ENCODE peak calls at places on chromosomes 6 and 20, in five cellular contexts. N, D, J, U and V are unnamed samples.

GRCh38 chr6:137271245-137272183 is 52.3 kb upstream of the IFNGR1 start:
- DNase-seq in N (peak; percentile 39), D (peak; percentile 65), J (peak; percentile 21), U (no peak), V (no peak)

GRCh38 chr20:3923818-3924217 is 34.6 kb downstream of the PANK2 start:
- DNase-seq in N (no peak), D (peak; percentile 50), J (no peak), U (no peak), V (no peak)

GRCh38 chr6:7440476-7440875 is 50.9 kb downstream of the RIOK1 start:
- DNase-seq in N (no peak), D (peak; percentile 32), J (no peak), U (no peak), V (no peak)

GRCh38 chr6:161117329-161117707 is 125.7 kb downstream of the MAP3K4 start:
- DNase-seq in N (no peak), D (no peak), J (peak; percentile 19), U (no peak), V (no peak)

GRCh38 chr6:45902984-45903383 is 112.7 kb downstream of the CLIC5 start:
- DNase-seq in N (no peak), D (no peak), J (no peak), U (no peak), V (no peak)

GRCh38 chr20:53660078-53660909 is 66.7 kb upstream of the ZNF217 start:
- DNase-seq in N (no peak), D (peak; percentile 24), J (no peak), U (no peak), V (peak; percentile 37)

GRCh38 chr6:3389390-3390167 is 67.3 kb downstream of the SLC22A23 start:
- DNase-seq in N (no peak), D (no peak), J (no peak), U (no peak), V (no peak)

GRCh38 chr6:90226257-90226656 is 70.4 kb downstream of the BACH2 start:
- DNase-seq in N (no peak), D (peak; percentile 31), J (no peak), U (no peak), V (no peak)

GRCh38 chr6:66522864-66523263 is 815.8 kb upstream of the EYS start:
- DNase-seq in N (no peak), D (no peak), J (no peak), U (no peak), V (no peak)

GRCh38 chr6:48135352-48136084 is 24.5 kb upstream of the PTCHD4 start:
- DNase-seq in N (no peak), D (peak; percentile 80), J (peak; percentile 64), U (no peak), V (no peak)

GRCh38 chr6:33777716-33778474 is 11.0 kb downstream of the LEMD2 start:
- DNase-seq in N (no peak), D (no peak), J (no peak), U (no peak), V (no peak)

GRCh38 chr6:81806793-81807565 is 54.5 kb upstream of the TENT5A start:
- DNase-seq in N (no peak), D (no peak), J (peak; percentile 43), U (no peak), V (no peak)

GRCh38 chr6:51289041-51289440 is 470.4 kb downstream of the TFAP2B start:
- DNase-seq in N (no peak), D (no peak), J (no peak), U (no peak), V (no peak)

GRCh38 chr6:138403801-138404665 is at the start of gene HEBP2:
- DNase-seq in N (peak; percentile 94), D (peak; percentile 84), J (peak; percentile 98), U (peak; percentile 92), V (peak; percentile 99)

GRCh38 chr20:50295345-50295744 is 104.7 kb downstream of the CEBPB start:
- DNase-seq in N (no peak), D (no peak), J (no peak), U (no peak), V (no peak)

GRCh38 chr6:148979006-148979901 is 232.4 kb downstream of the UST start:
- DNase-seq in N (no peak), D (no peak), J (no peak), U (no peak), V (no peak)

GRCh38 chr6:163565140-163565539 is 150.6 kb downstream of the QKI start:
- DNase-seq in N (no peak), D (peak; percentile 84), J (no peak), U (no peak), V (no peak)

GRCh38 chr6:40474937-40475336 is 112.2 kb downstream of the LRFN2 start:
- DNase-seq in N (no peak), D (no peak), J (no peak), U (no peak), V (no peak)

GRCh38 chr6:166584046-166584679 is 2.3 kb downstream of the RAMACL start:
- DNase-seq in N (no peak), D (no peak), J (no peak), U (no peak), V (no peak)

GRCh38 chr6:158011980-158012566 is 30.4 kb downstream of the SYNJ2 start:
- DNase-seq in N (no peak), D (no peak), J (no peak), U (no peak), V (no peak)

GRCh38 chr6:37806213-37806612 is 13.3 kb upstream of the ZFAND3 start:
- DNase-seq in N (no peak), D (no peak), J (no peak), U (no peak), V (no peak)

GRCh38 chr6:152723398-152723797 is 25.7 kb downstream of the MYCT1 start:
- DNase-seq in N (no peak), D (no peak), J (no peak), U (no peak), V (no peak)

GRCh38 chr20:5863040-5863811 is 87.1 kb downstream of the TRMT6 start:
- DNase-seq in N (no peak), D (peak; percentile 60), J (no peak), U (no peak), V (no peak)

GRCh38 chr6:6397842-6398241 is 77.4 kb upstream of the F13A1 start:
- DNase-seq in N (no peak), D (no peak), J (no peak), U (no peak), V (no peak)

GRCh38 chr6:165034271-165034741 is 275.1 kb downstream of the C6orf118 start:
- DNase-seq in N (no peak), D (peak; percentile 76), J (no peak), U (no peak), V (no peak)

GRCh38 chr20:45330476-45330875 is 17.7 kb downstream of the SDC4 start:
- DNase-seq in N (no peak), D (no peak), J (no peak), U (no peak), V (no peak)

GRCh38 chr20:9068896-9069663 is at the start of gene PLCB4:
- DNase-seq in N (peak; percentile 48), D (peak; percentile 52), J (peak; percentile 31), U (no peak), V (peak; percentile 57)

GRCh38 chr6:88763160-88763559 is 200.3 kb downstream of the RNGTT start:
- DNase-seq in N (no peak), D (peak; percentile 12), J (no peak), U (no peak), V (no peak)

GRCh38 chr20:34663213-34663943 is 13.5 kb downstream of the PIGU start:
- DNase-seq in N (no peak), D (peak; percentile 57), J (no peak), U (no peak), V (no peak)

DNA sequence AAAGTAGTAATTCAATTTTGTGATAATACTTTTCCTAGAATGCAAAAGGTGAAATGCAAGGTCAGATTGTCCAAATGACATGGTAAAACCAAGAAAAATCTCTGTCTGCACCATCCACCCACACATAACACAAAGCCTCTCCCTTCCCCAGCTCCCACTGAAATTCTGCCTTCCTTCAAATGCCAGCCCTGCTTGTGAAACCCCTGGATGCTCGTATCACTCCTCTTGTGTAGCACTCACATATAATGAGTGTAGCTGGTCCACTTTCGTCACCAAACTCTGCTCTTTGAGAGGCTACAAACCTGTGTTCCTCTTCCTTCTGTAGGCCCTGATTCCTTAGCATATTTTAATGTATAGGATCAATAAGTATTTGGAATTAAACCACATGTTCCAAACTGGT is 123.6 kb upstream of the BEND6 start:
- DNase-seq in N (no peak), D (no peak), J (no peak), U (no peak), V (no peak)
- H2BK5ac ChIP-seq in N (no peak overlapping the region), D (no peak overlapping the region), J (no peak overlapping the region), U (no peak overlapping the region), V (no peak overlapping the region)

GRCh38 chr20:59042796-59043621 is 423 bp upstream of the PRELID3B start:
- DNase-seq in N (peak; percentile 84), D (peak; percentile 74), J (peak; percentile 95), U (peak; percentile 43), V (peak; percentile 94)
- H3K9ac ChIP-seq in N (no peak overlapping the region), D (peak overlapping the region; percentile 90), J (peak overlapping the region; percentile 50), U (no peak overlapping the region), V (no peak overlapping the region)

GRCh38 chr6:12296604-12297003 is 6.4 kb downstream of the EDN1 start:
- DNase-seq in N (no peak), D (no peak), J (no peak), U (no peak), V (no peak)

GRCh38 chr6:12298995-12299394 is 8.8 kb downstream of the EDN1 start:
- DNase-seq in N (no peak), D (no peak), J (no peak), U (no peak), V (no peak)

GRCh38 chr6:12298017-12298958 is 8.1 kb downstream of the EDN1 start:
- DNase-seq in N (no peak), D (no peak), J (no peak), U (no peak), V (no peak)

GRCh38 chr6:12296255-12296573 is 6.1 kb downstream of the EDN1 start:
- DNase-seq in N (no peak), D (peak; percentile 37), J (no peak), U (no peak), V (no peak)

DNA sequence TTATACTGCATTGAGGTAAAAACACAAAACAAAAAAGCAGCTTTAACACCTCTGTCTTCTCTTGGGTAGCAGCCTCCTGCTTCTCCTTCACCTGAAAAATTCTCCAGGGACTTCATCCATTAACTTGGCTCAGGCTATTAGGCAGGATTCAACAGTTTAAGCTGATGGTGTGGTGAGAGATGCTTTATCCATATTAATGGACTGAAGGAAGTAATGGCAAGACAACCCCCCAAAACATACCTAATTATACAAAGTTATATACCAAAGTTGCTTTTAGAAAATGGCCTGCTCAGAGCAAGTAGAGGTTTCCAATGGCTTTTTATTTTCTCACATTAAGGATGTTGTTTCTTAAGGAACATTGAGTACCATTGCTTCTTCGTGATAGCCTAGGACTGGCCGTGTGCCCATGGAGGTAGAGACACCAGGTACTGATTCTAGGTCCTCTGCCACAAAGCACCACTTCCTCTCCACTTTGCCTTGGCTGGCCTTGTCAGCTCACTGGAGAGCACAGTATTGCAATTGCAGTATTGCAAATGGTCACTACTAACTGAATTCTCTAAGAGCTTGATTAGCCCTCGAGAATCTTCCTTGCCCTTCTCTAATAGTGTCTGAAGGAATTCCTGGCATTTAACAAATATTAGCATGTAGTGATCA is 7.3 kb downstream of the EDN1 start:
- DNase-seq in N (no peak), D (no peak), J (no peak), U (no peak), V (no peak)
- H2BK12ac ChIP-seq in N (no peak overlapping the region), D (no peak overlapping the region), J (no peak overlapping the region), U (no peak overlapping the region), V (no peak overlapping the region)

DNA sequence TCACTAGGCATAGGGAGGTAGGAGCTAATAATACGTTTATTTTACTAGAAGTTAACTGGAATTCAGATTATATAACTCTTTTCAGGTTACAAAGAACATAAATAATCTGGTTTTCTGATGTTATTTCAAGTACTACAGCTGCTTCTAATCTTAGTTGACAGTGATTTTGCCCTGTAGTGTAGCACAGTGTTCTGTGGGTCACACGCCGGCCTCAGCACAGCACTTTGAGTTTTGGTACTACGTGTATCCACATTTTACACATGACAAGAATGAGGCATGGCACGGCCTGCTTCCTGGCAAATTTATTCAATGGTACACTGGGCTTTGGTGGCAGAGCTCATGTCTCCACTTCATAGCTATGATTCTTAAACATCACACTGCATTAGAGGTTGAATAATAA is 1.1 kb downstream of the HFE start:
- DNase-seq in N (no peak), D (peak; percentile 37), J (no peak), U (no peak), V (no peak)
- H2BK5ac ChIP-seq in N (no peak overlapping the region), D (no peak overlapping the region), J (no peak overlapping the region), U (no peak overlapping the region), V (no peak overlapping the region)